ENCODE peak calls at places on chromosomes 5 and 9, in eight cellular contexts. N is GM12878, J is PC-3, Q is H9, Z is mesenchymal stem cell, U is mammary epithelial cell, E is endothelial cell of umbilical vein, A is HCT116. B is an unnamed sample.

GRCh38 chr5:66875325-66875724 is 279.1 kb downstream of the MAST4 start:
- DNase-seq in N (no peak), J (no peak), Q (no peak), Z (no peak), U (no peak), E (no peak), A (no peak), B (no peak)

GRCh38 chr9:94867842-94868312 is 141.4 kb downstream of the AOPEP start:
- DNase-seq in N (no peak), J (peak), Q (no peak), Z (peak), U (peak), E (peak), A (no peak), B (peak)

GRCh38 chr5:159442210-159442850 is 112.0 kb upstream of the IL12B start:
- DNase-seq in N (no peak), J (no peak), Q (peak), Z (peak), U (no peak), E (no peak), A (no peak), B (no peak)

GRCh38 chr5:2191972-2192371 is 309.2 kb upstream of the IRX4 start:
- DNase-seq in N (no peak), J (no peak), Q (peak), Z (no peak), U (no peak), E (no peak), A (no peak), B (no peak)

GRCh38 chr5:149063901-149064478 is 1.1 kb upstream of the SH3TC2 start:
- DNase-seq in N (no peak), J (peak), Q (no peak), Z (no peak), U (peak), E (no peak), A (no peak), B (no peak)

GRCh38 chr9:137679249-137679648 is 60.4 kb downstream of the EHMT1 start:
- DNase-seq in N (peak), J (no peak), Q (peak), Z (no peak), U (no peak), E (peak), A (no peak), B (no peak)

GRCh38 chr5:164370841-164371240 is 865.4 kb downstream of the MAT2B start:
- DNase-seq in N (no peak), J (peak), Q (no peak), Z (no peak), U (peak), E (no peak), A (no peak), B (no peak)

GRCh38 chr5:176816043-176816745 is 5.8 kb downstream of the UNC5A start:
- DNase-seq in N (no peak), J (no peak), Q (no peak), Z (no peak), U (no peak), E (no peak), A (no peak), B (no peak)

DNA sequence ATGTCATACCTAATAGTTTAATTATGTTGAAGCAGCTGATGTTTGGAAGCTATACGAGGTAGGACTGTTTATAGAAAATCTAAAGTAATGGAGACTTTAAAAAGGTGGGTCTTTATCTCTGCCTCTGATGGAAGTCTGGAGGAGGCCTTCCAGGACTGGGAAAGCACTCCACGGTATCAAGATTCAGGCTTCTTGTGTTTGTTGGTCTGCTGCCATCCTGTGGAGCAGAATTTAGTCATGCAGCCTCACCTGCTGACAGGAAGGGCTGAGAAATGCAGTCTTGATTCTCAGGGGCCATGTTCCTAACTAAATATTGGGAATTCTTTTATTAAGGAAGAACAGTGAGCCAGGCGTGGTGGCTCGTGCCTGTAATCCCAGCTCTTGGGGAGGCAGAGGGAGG is 15.9 kb downstream of the SPDL1 start:
- DNase-seq in N (no peak), J (peak), Q (no peak), Z (no peak), U (no peak), E (no peak), A (no peak), B (no peak)
- H3K9ac ChIP-seq in N (no peak), J (no peak), Q (no peak), Z (no peak), U (no peak), E (no peak), A (no peak), B (no peak)

DNA sequence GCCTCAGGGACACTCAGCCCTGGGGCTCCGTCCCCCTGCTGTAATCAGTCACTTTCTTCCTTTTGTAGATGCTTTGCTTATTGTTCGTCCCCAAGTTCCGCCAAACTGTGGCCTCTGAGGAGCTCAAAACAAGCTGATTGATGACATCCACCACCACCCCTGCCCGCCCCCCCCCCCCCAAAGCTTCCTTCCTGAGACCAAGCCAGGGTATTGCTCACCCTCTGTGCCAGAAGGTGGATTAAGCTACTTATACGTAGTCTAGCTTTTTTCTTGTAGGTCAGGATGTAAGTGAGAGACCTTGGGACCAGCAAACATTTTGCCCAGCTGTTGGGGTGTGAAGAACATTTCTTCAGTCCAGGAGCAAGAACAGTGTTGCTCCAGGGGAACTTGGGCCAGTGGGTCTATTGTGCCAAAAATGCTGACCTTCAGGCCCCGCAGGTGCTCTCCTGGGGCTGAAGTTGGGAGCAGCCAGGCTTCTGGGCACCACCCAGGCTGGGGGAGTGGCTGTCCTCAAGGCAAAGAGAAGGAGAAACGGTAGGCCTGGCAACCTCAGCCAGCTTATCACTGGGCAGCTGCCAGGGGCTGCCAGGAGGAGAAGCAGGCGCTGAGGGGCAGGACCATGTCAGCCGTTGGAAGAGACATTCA is 17.9 kb downstream of the NEURL1B start:
- DNase-seq in N (no peak), J (no peak), Q (no peak), Z (peak), U (no peak), E (no peak), A (no peak), B (no peak)
- H3K9ac ChIP-seq in N (no peak), J (no peak), Q (no peak), Z (no peak), U (no peak), E (no peak), A (no peak), B (no peak)

GRCh38 chr5:151676719-151677118 is 10.0 kb downstream of the SPARC start:
- DNase-seq in N (no peak), J (no peak), Q (no peak), Z (no peak), U (no peak), E (peak), A (no peak), B (peak)
- H3K9ac ChIP-seq in N (no peak), J (no peak), Q (no peak), Z (peak), U (no peak), E (peak), A (no peak), B (peak)

DNA sequence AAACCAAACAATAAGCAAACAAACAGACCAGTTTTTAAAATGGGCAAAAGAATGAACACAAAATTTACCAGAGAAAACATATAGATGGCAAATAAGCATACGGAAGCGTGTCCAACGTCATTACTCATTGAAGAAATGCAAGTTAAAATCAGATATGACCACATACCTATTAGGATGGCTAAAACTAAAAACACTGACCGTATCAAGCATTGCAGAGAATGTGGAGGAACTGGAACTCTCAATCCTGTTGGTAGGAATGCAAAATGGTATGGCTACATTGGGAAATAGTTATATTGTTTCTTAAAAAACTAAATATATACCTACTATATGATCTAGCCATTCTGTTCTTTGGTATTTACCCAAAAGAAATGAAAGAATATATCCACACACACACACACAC is 129.4 kb upstream of the ACO1 start:
- DNase-seq in N (no peak), J (no peak), Q (no peak), Z (no peak), U (no peak), E (no peak), A (no peak), B (no peak)
- H3K9ac ChIP-seq in N (no peak), J (no peak), Q (no peak), Z (no peak), U (no peak), E (no peak), A (no peak), B (no peak)

GRCh38 chr9:98249774-98250173 is 5.7 kb downstream of the TBC1D2 start:
- DNase-seq in N (no peak), J (no peak), Q (no peak), Z (no peak), U (no peak), E (no peak), A (no peak), B (peak)
- H3K9ac ChIP-seq in N (no peak), J (no peak), Q (no peak), Z (peak), U (no peak), E (no peak), A (peak), B (peak)

GRCh38 chr9:136412912-136413420 is 2.5 kb downstream of the PMPCA start:
- DNase-seq in N (no peak), J (no peak), Q (no peak), Z (no peak), U (no peak), E (no peak), A (no peak), B (peak)
- H3K9ac ChIP-seq in N (no peak), J (no peak), Q (no peak), Z (peak), U (no peak), E (no peak), A (no peak), B (peak)

DNA sequence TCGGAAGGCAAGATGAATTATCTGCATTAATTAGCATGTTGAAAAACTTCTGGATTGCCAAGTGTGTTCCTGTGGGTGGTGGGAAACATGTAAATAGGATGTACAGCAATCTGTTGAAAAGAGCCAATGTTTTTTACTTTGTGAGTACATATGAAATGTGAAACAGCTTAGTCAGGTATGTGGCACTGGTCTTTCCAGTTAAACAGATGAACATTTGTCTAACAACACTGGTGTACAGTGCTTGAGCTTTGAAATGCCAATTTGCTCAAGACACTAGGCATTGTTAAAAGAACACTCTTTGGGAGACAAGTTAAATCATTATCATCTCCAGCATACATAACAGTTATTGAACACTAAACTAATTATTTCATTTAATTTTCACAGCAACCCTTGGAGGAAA is 107.3 kb upstream of the SLC24A2 start:
- DNase-seq in N (no peak), J (no peak), Q (no peak), Z (no peak), U (no peak), E (no peak), A (no peak), B (no peak)
- H3K9ac ChIP-seq in N (no peak), J (no peak), Q (no peak), Z (no peak), U (no peak), E (no peak), A (no peak), B (no peak)

DNA sequence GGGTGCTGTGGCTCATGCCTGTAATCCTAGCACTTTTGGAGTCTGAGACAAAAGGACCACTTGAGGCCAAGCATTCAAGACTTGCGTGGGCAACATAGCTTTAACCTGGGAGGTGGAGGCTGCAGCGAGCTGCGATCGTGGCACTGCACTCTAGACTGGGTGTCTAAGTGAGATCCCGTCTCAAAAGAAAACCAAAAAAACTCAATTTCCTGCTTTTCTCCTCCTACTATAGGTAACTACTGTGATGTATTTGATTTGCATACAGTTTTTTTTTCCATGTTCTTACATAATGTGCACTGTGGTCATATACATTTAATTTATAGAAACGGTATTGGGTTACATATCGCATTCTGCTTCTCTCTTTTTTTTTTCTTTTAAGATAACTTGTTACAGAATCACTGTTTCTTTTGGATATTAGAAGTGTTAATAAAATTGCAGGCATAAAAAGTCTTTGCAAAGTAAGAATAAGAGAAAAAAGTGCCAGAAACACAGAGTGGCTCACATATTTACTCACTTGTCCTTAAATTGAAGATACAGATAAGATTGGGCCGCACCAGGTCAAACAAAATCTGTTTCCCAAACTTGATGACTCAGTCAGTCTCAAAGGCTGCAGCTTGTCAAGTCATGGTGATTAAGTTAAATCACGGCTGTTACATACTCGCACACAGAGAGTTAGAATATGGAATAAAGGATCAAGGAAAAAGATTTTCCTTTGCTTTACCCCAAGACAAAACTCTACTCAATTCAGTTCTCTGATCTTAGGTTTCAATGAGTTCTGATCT is 2.0 kb upstream of the PTGR1 start:
- DNase-seq in N (no peak), J (peak), Q (no peak), Z (peak), U (no peak), E (peak), A (no peak), B (peak)
- H3K9ac ChIP-seq in N (no peak), J (no peak), Q (no peak), Z (peak), U (no peak), E (peak), A (no peak), B (peak)

GRCh38 chr9:93667627-93668026 is 91.2 kb downstream of the PHF2 start:
- DNase-seq in N (no peak), J (no peak), Q (peak), Z (no peak), U (no peak), E (no peak), A (no peak), B (no peak)
- H3K9ac ChIP-seq in N (no peak), J (no peak), Q (no peak), Z (no peak), U (no peak), E (no peak), A (no peak), B (no peak)

GRCh38 chr5:83487155-83487554 is 15.6 kb downstream of the VCAN start:
- DNase-seq in N (no peak), J (no peak), Q (no peak), Z (no peak), U (no peak), E (no peak), A (no peak), B (no peak)
- H3K9ac ChIP-seq in N (no peak), J (no peak), Q (no peak), Z (peak), U (no peak), E (no peak), A (no peak), B (no peak)

B was measured in GM23248.